ENCODE peak calls at places on chromosomes 6 and 20, in ten cellular contexts. One of them, this sample, is unnamed.

GRCh38 chr20:8721098-8721497 is 347.8 kb upstream of the PLCB4 start:
- DNase-seq in Calu3: peak; percentile 30
- DNase-seq in neural crest cell: peak; percentile 38
- DNase-seq in WERI-Rb-1: peak; percentile 53
- DNase-seq in astrocyte of the spinal cord: peak; percentile 63
- DNase-seq in A549: peak; percentile 64
- DNase-seq in testis: peak; percentile 71
- DNase-seq in left ventricle myocardium inferior: peak; percentile 15
- DNase-seq in bronchial epithelial cell: peak; percentile 44
- DNase-seq in thoracic aorta: no peak
- DNase-seq in this sample: no peak

GRCh38 chr20:38559764-38560163 is 21.2 kb upstream of the ADIG start:
- DNase-seq in testis: no peak
- DNase-seq in WERI-Rb-1: no peak
- DNase-seq in astrocyte of the spinal cord: no peak
- DNase-seq in Calu3: no peak
- DNase-seq in left ventricle myocardium inferior: no peak
- DNase-seq in A549: no peak
- DNase-seq in bronchial epithelial cell: no peak
- DNase-seq in thoracic aorta: no peak
- DNase-seq in neural crest cell: no peak
- DNase-seq in this sample: no peak

GRCh38 chr6:7171119-7171518 is 63.4 kb downstream of the RREB1 start:
- DNase-seq in neural crest cell: no peak
- DNase-seq in WERI-Rb-1: no peak
- DNase-seq in A549: no peak
- DNase-seq in astrocyte of the spinal cord: no peak
- DNase-seq in testis: no peak
- DNase-seq in bronchial epithelial cell: no peak
- DNase-seq in left ventricle myocardium inferior: no peak
- DNase-seq in Calu3: no peak
- DNase-seq in thoracic aorta: no peak
- DNase-seq in this sample: no peak

GRCh38 chr6:15491986-15492269 is 170.9 kb downstream of the DTNBP1 start:
- DNase-seq in left ventricle myocardium inferior: no peak
- DNase-seq in testis: peak; percentile 16
- DNase-seq in Calu3: no peak
- DNase-seq in A549: no peak
- DNase-seq in thoracic aorta: no peak
- DNase-seq in astrocyte of the spinal cord: no peak
- DNase-seq in neural crest cell: no peak
- DNase-seq in bronchial epithelial cell: no peak
- DNase-seq in WERI-Rb-1: no peak
- DNase-seq in this sample: no peak

GRCh38 chr6:24646771-24647170 is 780 bp upstream of the KIAA0319 start:
- DNase-seq in A549: peak; percentile 39
- DNase-seq in left ventricle myocardium inferior: no peak
- DNase-seq in testis: no peak
- DNase-seq in astrocyte of the spinal cord: no peak
- DNase-seq in WERI-Rb-1: no peak
- DNase-seq in Calu3: peak; percentile 60
- DNase-seq in thoracic aorta: no peak
- DNase-seq in bronchial epithelial cell: peak; percentile 85
- DNase-seq in neural crest cell: no peak
- DNase-seq in this sample: no peak

GRCh38 chr6:6885521-6886088 is 222.2 kb upstream of the RREB1 start:
- DNase-seq in Calu3: no peak
- DNase-seq in left ventricle myocardium inferior: peak; percentile 47
- DNase-seq in neural crest cell: no peak
- DNase-seq in A549: no peak
- DNase-seq in thoracic aorta: no peak
- DNase-seq in testis: peak; percentile 38
- DNase-seq in WERI-Rb-1: no peak
- DNase-seq in bronchial epithelial cell: no peak
- DNase-seq in astrocyte of the spinal cord: no peak
- DNase-seq in this sample: no peak

GRCh38 chr6:17059022-17059421 is 42.8 kb upstream of the STMND1 start:
- DNase-seq in neural crest cell: no peak
- DNase-seq in WERI-Rb-1: no peak
- DNase-seq in bronchial epithelial cell: no peak
- DNase-seq in A549: no peak
- DNase-seq in Calu3: no peak
- DNase-seq in testis: no peak
- DNase-seq in left ventricle myocardium inferior: no peak
- DNase-seq in thoracic aorta: no peak
- DNase-seq in astrocyte of the spinal cord: no peak
- DNase-seq in this sample: no peak

GRCh38 chr6:111813247-111814162 is 59.7 kb downstream of the FYN start:
- DNase-seq in bronchial epithelial cell: peak; percentile 50
- DNase-seq in WERI-Rb-1: no peak
- DNase-seq in testis: no peak
- DNase-seq in neural crest cell: no peak
- DNase-seq in astrocyte of the spinal cord: peak; percentile 84
- DNase-seq in thoracic aorta: no peak
- DNase-seq in A549: no peak
- DNase-seq in left ventricle myocardium inferior: no peak
- DNase-seq in Calu3: no peak
- DNase-seq in this sample: no peak

DNA sequence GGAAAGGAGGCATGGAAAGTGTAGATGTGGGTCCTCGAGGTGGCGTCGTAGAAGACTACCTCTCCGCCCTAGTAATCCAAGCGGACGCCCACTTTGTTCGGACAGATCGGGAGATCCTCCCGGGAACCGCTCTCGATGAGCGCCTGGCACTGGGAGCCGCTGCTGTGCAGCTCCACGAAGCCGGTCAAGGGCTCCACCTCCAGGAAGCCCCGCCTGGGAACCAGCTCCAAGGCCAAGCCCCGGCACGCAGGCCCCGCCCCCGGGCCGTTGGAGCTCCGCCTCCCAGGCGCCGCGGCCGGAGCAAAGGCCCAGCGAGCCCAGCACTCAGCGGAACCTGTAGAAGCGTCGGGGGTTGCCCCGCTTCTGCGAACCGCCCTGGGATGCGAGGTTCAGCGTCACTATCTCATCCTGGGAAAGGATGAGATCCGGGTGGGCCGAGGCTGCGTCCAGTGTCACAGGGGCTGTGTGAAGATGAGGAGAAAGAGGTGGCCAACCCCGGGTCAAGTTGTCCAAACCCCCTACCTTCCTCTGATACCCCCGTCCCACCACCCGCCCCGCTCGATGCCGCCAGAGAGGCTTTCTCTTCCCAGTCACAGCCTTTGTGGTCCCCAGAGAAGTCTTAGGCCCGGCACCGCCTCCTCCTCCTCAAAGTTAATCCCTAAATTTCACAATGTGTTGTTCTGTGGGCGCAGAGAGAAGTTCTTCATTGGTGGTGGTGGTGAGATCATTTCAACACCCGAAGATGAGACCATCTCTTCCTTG is 10.8 kb downstream of the TRIM31 start:
- DNase-seq in thoracic aorta: peak; percentile 36
- DNase-seq in WERI-Rb-1: peak; percentile 95
- DNase-seq in Calu3: peak; percentile 95
- DNase-seq in neural crest cell: peak; percentile 77
- DNase-seq in A549: peak; percentile 81
- DNase-seq in bronchial epithelial cell: peak; percentile 76
- DNase-seq in astrocyte of the spinal cord: peak; percentile 77
- DNase-seq in testis: peak; percentile 95
- DNase-seq in left ventricle myocardium inferior: peak; percentile 93
- DNase-seq in this sample: peak; percentile 94
- TF ChIP-seq CTCF in thoracic aorta: no peak
- TF ChIP-seq CTCF in WERI-Rb-1: peak; percentile 35
- TF ChIP-seq CTCF in Calu3: no peak
- TF ChIP-seq CTCF in neural crest cell: no peak
- TF ChIP-seq CTCF in A549: no peak
- TF ChIP-seq CTCF in bronchial epithelial cell: peak; percentile 28
- TF ChIP-seq CTCF in astrocyte of the spinal cord: no peak
- TF ChIP-seq CTCF in testis: no peak
- TF ChIP-seq CTCF in left ventricle myocardium inferior: peak; percentile 17
- TF ChIP-seq CTCF in this sample: no peak

DNA sequence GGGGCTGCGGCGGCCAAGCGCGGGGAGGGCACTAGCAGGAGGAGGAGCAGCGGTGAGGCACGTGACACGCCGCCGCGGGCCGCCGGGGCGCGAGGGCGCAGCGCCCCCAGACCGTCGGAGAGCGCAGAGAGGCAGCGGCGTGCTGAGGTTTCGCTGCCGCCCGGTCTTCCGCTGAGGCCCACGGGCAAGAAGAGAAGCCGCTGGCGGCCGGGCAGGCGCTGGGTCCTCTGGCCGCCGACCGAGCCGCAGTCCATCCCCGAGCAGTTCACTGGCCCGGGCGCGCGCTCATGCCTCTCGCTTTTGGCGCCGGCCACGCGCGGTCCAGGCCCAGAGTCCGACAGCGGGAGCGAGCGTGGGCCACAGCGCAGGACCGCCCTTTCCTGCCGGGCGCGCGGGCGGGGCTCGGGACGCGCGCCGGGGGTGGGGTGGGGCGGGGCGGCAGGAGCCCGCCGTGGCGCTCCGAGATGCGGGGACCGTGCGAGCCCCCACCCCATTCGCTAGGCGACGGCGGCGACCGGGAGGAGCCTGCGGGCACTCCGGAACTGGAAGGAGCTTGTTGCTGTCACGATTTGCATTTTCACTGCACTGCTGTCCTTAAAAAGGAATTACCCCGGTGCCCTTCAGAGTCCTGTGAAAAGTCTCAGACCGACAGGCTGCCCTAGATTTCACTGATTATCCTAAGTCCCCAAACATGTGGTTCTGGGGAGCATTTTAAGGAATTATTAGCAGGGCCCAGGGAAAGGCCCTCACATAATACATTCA is at the start of gene MCUR1:
- DNase-seq in thoracic aorta: peak; percentile 63
- DNase-seq in WERI-Rb-1: peak; percentile 96
- DNase-seq in Calu3: peak; percentile 78
- DNase-seq in left ventricle myocardium inferior: peak; percentile 89
- DNase-seq in neural crest cell: peak; percentile 67
- DNase-seq in A549: peak; percentile 83
- DNase-seq in testis: peak; percentile 92
- DNase-seq in astrocyte of the spinal cord: peak; percentile 84
- DNase-seq in bronchial epithelial cell: peak; percentile 55
- DNase-seq in this sample: peak; percentile 88
- TF ChIP-seq CTCF in thoracic aorta: no peak
- TF ChIP-seq CTCF in WERI-Rb-1: peak; percentile 68
- TF ChIP-seq CTCF in Calu3: no peak
- TF ChIP-seq CTCF in left ventricle myocardium inferior: peak; percentile 25
- TF ChIP-seq CTCF in neural crest cell: no peak
- TF ChIP-seq CTCF in A549: peak; percentile 35
- TF ChIP-seq CTCF in testis: peak; percentile 11
- TF ChIP-seq CTCF in astrocyte of the spinal cord: no peak
- TF ChIP-seq CTCF in bronchial epithelial cell: peak; percentile 36
- TF ChIP-seq CTCF in this sample: no peak

GRCh38 chr6:85866373-85866740 is 223.7 kb upstream of the SYNCRIP start:
- DNase-seq in WERI-Rb-1: no peak
- DNase-seq in left ventricle myocardium inferior: no peak
- DNase-seq in astrocyte of the spinal cord: no peak
- DNase-seq in thoracic aorta: no peak
- DNase-seq in Calu3: no peak
- DNase-seq in A549: no peak
- DNase-seq in neural crest cell: no peak
- DNase-seq in testis: peak; percentile 15
- DNase-seq in bronchial epithelial cell: peak; percentile 16
- DNase-seq in this sample: no peak

GRCh38 chr6:85867595-85867994 is 224.9 kb upstream of the SYNCRIP start:
- DNase-seq in WERI-Rb-1: no peak
- DNase-seq in thoracic aorta: no peak
- DNase-seq in Calu3: no peak
- DNase-seq in left ventricle myocardium inferior: no peak
- DNase-seq in testis: no peak
- DNase-seq in neural crest cell: no peak
- DNase-seq in astrocyte of the spinal cord: no peak
- DNase-seq in A549: no peak
- DNase-seq in bronchial epithelial cell: no peak
- DNase-seq in this sample: no peak

GRCh38 chr6:85866758-85867401 is 224.2 kb upstream of the SYNCRIP start:
- DNase-seq in WERI-Rb-1: no peak
- DNase-seq in left ventricle myocardium inferior: no peak
- DNase-seq in neural crest cell: no peak
- DNase-seq in Calu3: no peak
- DNase-seq in astrocyte of the spinal cord: no peak
- DNase-seq in bronchial epithelial cell: no peak
- DNase-seq in thoracic aorta: no peak
- DNase-seq in A549: no peak
- DNase-seq in testis: no peak
- DNase-seq in this sample: no peak

GRCh38 chr6:85865665-85866372 is 223.1 kb upstream of the SYNCRIP start:
- DNase-seq in testis: peak; percentile 27
- DNase-seq in thoracic aorta: no peak
- DNase-seq in A549: peak; percentile 12
- DNase-seq in astrocyte of the spinal cord: peak; percentile 77
- DNase-seq in left ventricle myocardium inferior: no peak
- DNase-seq in neural crest cell: no peak
- DNase-seq in WERI-Rb-1: no peak
- DNase-seq in bronchial epithelial cell: peak; percentile 62
- DNase-seq in Calu3: peak; percentile 58
- DNase-seq in this sample: no peak

GRCh38 chr6:85864453-85865401 is 222.0 kb upstream of the SYNCRIP start:
- DNase-seq in A549: no peak
- DNase-seq in thoracic aorta: no peak
- DNase-seq in bronchial epithelial cell: peak; percentile 69
- DNase-seq in neural crest cell: no peak
- DNase-seq in astrocyte of the spinal cord: peak; percentile 35
- DNase-seq in WERI-Rb-1: no peak
- DNase-seq in left ventricle myocardium inferior: no peak
- DNase-seq in testis: peak; percentile 21
- DNase-seq in Calu3: peak; percentile 6
- DNase-seq in this sample: no peak
- TF ChIP-seq CTCF in A549: no peak
- TF ChIP-seq CTCF in thoracic aorta: no peak
- TF ChIP-seq CTCF in bronchial epithelial cell: peak; percentile 22
- TF ChIP-seq CTCF in neural crest cell: no peak
- TF ChIP-seq CTCF in astrocyte of the spinal cord: peak; percentile 21
- TF ChIP-seq CTCF in WERI-Rb-1: no peak
- TF ChIP-seq CTCF in left ventricle myocardium inferior: no peak
- TF ChIP-seq CTCF in testis: peak; percentile 15
- TF ChIP-seq CTCF in Calu3: no peak
- TF ChIP-seq CTCF in this sample: no peak

GRCh38 chr6:116396451-116396850 is 25.7 kb downstream of the DSE start:
- DNase-seq in thoracic aorta: no peak
- DNase-seq in astrocyte of the spinal cord: peak; percentile 63
- DNase-seq in left ventricle myocardium inferior: no peak
- DNase-seq in WERI-Rb-1: no peak
- DNase-seq in neural crest cell: no peak
- DNase-seq in A549: no peak
- DNase-seq in testis: no peak
- DNase-seq in Calu3: no peak
- DNase-seq in bronchial epithelial cell: no peak
- DNase-seq in this sample: no peak

GRCh38 chr6:116390571-116390970 is 19.8 kb downstream of the DSE start:
- DNase-seq in neural crest cell: no peak
- DNase-seq in Calu3: no peak
- DNase-seq in astrocyte of the spinal cord: no peak
- DNase-seq in A549: no peak
- DNase-seq in left ventricle myocardium inferior: no peak
- DNase-seq in bronchial epithelial cell: no peak
- DNase-seq in testis: no peak
- DNase-seq in thoracic aorta: no peak
- DNase-seq in WERI-Rb-1: no peak
- DNase-seq in this sample: no peak

GRCh38 chr6:116395647-116396046 is 24.9 kb downstream of the DSE start:
- DNase-seq in Calu3: no peak
- DNase-seq in A549: no peak
- DNase-seq in thoracic aorta: no peak
- DNase-seq in astrocyte of the spinal cord: no peak
- DNase-seq in WERI-Rb-1: no peak
- DNase-seq in bronchial epithelial cell: no peak
- DNase-seq in neural crest cell: no peak
- DNase-seq in testis: no peak
- DNase-seq in left ventricle myocardium inferior: no peak
- DNase-seq in this sample: no peak

GRCh38 chr6:116392158-116393032 is 21.6 kb downstream of the DSE start:
- DNase-seq in WERI-Rb-1: no peak
- DNase-seq in Calu3: no peak
- DNase-seq in thoracic aorta: no peak
- DNase-seq in testis: no peak
- DNase-seq in neural crest cell: no peak
- DNase-seq in astrocyte of the spinal cord: peak; percentile 17
- DNase-seq in A549: no peak
- DNase-seq in bronchial epithelial cell: peak; percentile 89
- DNase-seq in left ventricle myocardium inferior: no peak
- DNase-seq in this sample: no peak

DNA sequence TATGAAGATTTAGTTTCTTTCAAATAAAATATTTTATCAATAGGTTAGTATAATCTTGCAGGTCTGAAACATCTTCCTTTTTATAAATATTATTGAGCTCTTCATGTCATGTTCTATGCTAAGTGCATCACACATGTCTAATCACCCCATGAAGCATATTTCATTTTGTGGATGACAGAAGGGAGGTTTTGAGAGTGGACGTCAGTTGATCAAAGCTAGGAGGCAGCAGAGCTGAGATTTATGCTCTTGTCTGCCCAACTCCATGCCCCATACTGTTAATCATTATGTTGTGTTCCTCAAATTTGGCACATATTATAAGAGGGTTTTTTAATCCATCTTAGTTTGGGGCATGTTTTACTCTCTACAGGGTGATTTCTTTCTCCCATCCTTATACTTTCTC is 22.7 kb downstream of the DSE start:
- DNase-seq in left ventricle myocardium inferior: no peak
- DNase-seq in neural crest cell: no peak
- DNase-seq in Calu3: no peak
- DNase-seq in testis: no peak
- DNase-seq in astrocyte of the spinal cord: no peak
- DNase-seq in WERI-Rb-1: no peak
- DNase-seq in bronchial epithelial cell: no peak
- DNase-seq in thoracic aorta: no peak
- DNase-seq in A549: peak; percentile 12
- DNase-seq in this sample: no peak
- TF ChIP-seq CTCF in left ventricle myocardium inferior: no peak
- TF ChIP-seq CTCF in neural crest cell: no peak
- TF ChIP-seq CTCF in Calu3: no peak
- TF ChIP-seq CTCF in testis: no peak
- TF ChIP-seq CTCF in astrocyte of the spinal cord: no peak
- TF ChIP-seq CTCF in WERI-Rb-1: no peak
- TF ChIP-seq CTCF in bronchial epithelial cell: no peak
- TF ChIP-seq CTCF in thoracic aorta: no peak
- TF ChIP-seq CTCF in A549: no peak
- TF ChIP-seq CTCF in this sample: no peak

This sample was measured in Caco-2.